ENCODE peak calls at places on chromosomes 4 and X, in nine cellular contexts. S, P, T, O, C, H, Q, N and L are unnamed samples.

GRCh38 chrX:40009890-40010289 is 87.9 kb downstream of the BCOR start:
- DNase-seq in P (no peak), N (no peak), H (no peak), S (no peak), Q (no peak), T (no peak), O (no peak), C (no peak), L (peak; percentile 64)

GRCh38 chr4:173012608-173013007 is 156.0 kb upstream of the GALNT7 start:
- DNase-seq in P (no peak), C (no peak), H (no peak), N (no peak), T (no peak), O (no peak), Q (no peak), S (no peak), L (no peak)

GRCh38 chrX:124030520-124030919 is 69.0 kb downstream of the STAG2 start:
- DNase-seq in P (no peak), N (no peak), Q (no peak), O (no peak), T (no peak), H (no peak), S (no peak), C (no peak), L (no peak)

GRCh38 chr4:85543832-85544231 is 68.9 kb downstream of the ARHGAP24 start:
- DNase-seq in C (no peak), O (no peak), P (no peak), S (no peak), N (no peak), H (no peak), Q (no peak), T (no peak), L (no peak)

GRCh38 chr4:34486964-34487363 is 1757.3 kb downstream of the ARAP2 start:
- DNase-seq in P (no peak), O (no peak), H (no peak), N (no peak), T (no peak), Q (no peak), S (no peak), C (no peak), L (no peak)

GRCh38 chr4:48462363-48462762 is 20.8 kb upstream of the SLC10A4 start:
- DNase-seq in H (no peak), T (no peak), P (no peak), O (no peak), Q (no peak), S (no peak), N (no peak), C (no peak), L (no peak)

GRCh38 chrX:107825698-107826285 is at the start of gene MID2:
- DNase-seq in Q (peak; percentile 61), C (no peak), N (peak; percentile 37), O (peak; percentile 54), T (peak; percentile 83), S (no peak), H (peak; percentile 37), P (peak; percentile 17), L (peak; percentile 87)

GRCh38 chr4:40506492-40506891 is 123.2 kb downstream of the RBM47 start:
- DNase-seq in C (no peak), O (peak; percentile 45), P (no peak), H (no peak), N (no peak), T (no peak), S (no peak), Q (no peak), L (no peak)

GRCh38 chr4:122976111-122976510 is 53.7 kb upstream of the NUDT6 start:
- DNase-seq in H (no peak), Q (no peak), P (no peak), N (no peak), T (no peak), C (no peak), O (no peak), S (no peak), L (no peak)

GRCh38 chrX:70089575-70090297 is 27.5 kb downstream of the OTUD6A start:
- DNase-seq in C (no peak), O (no peak), P (no peak), S (no peak), H (no peak), Q (no peak), T (no peak), N (no peak), L (no peak)

GRCh38 chr4:1234811-1235292 is 14.1 kb downstream of the CTBP1 start:
- DNase-seq in Q (no peak), S (no peak), C (no peak), O (no peak), N (no peak), T (no peak), H (no peak), P (no peak), L (no peak)

GRCh38 chr4:157885785-157886184 is 287.0 kb downstream of the GASK1B start:
- DNase-seq in N (no peak), T (no peak), C (no peak), S (no peak), O (no peak), Q (no peak), P (no peak), H (no peak), L (no peak)

GRCh38 chr4:150283689-150284088 is 205.4 kb downstream of the DCLK2 start:
- DNase-seq in H (no peak), O (no peak), C (no peak), Q (no peak), N (no peak), T (no peak), S (no peak), P (no peak), L (no peak)

GRCh38 chr4:180449395-180449956 is 1793.7 kb upstream of the TENM3 start:
- DNase-seq in N (no peak), O (no peak), H (no peak), T (no peak), C (no peak), S (no peak), P (no peak), Q (no peak), L (peak; percentile 84)

GRCh38 chr4:88991746-88992145 is 65.2 kb downstream of the FAM13A start:
- DNase-seq in Q (no peak), O (no peak), N (no peak), P (no peak), S (no peak), T (no peak), C (no peak), H (no peak), L (no peak)

GRCh38 chr4:44662623-44663006 is 11.2 kb upstream of the YIPF7 start:
- DNase-seq in S (no peak), C (no peak), Q (no peak), N (no peak), P (no peak), H (no peak), O (no peak), T (no peak), L (no peak)

GRCh38 chrX:17741123-17741511 is 3.8 kb downstream of the SCML1 start:
- DNase-seq in H (no peak), N (no peak), O (no peak), S (no peak), T (no peak), P (no peak), Q (no peak), C (no peak), L (no peak)

GRCh38 chrX:95145848-95146540 is 1472.0 kb downstream of the FAM133A start:
- DNase-seq in O (no peak), H (no peak), S (no peak), C (no peak), N (no peak), Q (no peak), P (no peak), T (no peak), L (no peak)

DNA sequence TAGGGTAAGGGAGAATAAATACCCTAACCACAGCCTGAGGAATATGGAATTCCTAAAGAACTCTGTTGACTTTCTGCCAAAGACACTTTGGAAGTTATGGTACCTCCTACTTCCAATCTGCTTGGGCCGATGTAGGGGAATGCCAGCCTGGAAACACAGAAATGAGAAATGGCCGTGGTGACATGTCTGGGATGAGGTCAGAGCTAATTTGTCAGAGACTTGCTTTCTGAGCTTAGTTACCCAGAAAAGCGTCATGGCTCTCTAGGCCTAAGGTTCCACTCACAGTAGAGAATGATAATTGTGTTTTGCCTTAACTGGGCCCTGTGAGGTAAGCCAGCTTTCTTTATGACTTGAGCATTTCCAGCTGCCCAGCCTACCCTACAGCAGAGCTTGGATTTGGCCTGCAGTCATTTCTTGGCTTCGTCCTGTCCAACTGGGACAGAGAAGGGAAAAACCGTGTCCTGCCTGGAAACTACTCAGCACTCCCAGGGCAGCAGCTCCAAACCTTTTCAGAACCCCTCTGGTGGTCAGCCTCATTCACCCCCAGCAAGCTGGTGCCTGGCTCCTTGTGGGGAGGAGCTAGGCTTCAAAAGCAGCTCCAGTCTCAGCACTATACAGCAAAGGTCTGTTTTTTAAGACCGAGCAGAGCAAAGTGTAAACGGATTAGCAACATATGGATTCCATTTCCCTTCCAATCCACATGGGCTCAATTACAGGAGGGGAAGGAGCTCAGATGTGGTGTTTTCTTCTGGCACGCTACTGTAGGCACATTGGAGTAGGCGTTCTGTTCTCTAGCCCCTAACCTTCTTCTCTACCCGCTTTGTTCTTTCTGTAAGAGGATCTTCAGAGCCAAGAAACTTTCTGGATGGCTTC is 92.2 kb downstream of the RLIM start:
- DNase-seq in O (no peak), S (no peak), P (no peak), N (no peak), Q (no peak), C (no peak), T (no peak), H (no peak), L (no peak)
- H3K27ac ChIP-seq in O (no peak overlapping the region), S (peak overlapping the region; percentile 26), P (no peak overlapping the region), N (no peak overlapping the region), Q (no peak overlapping the region), C (no peak overlapping the region), T (no peak overlapping the region), H (no peak overlapping the region), L (no peak overlapping the region)

GRCh38 chr4:158948071-158948470 is 154.8 kb upstream of the RAPGEF2 start:
- DNase-seq in O (no peak), Q (no peak), N (no peak), S (no peak), P (no peak), H (no peak), T (no peak), C (no peak), L (no peak)
- H3K27ac ChIP-seq in O (no peak overlapping the region), Q (no peak overlapping the region), N (no peak overlapping the region), S (no peak overlapping the region), P (no peak overlapping the region), H (no peak overlapping the region), T (no peak overlapping the region), C (no peak overlapping the region), L (no peak overlapping the region)

DNA sequence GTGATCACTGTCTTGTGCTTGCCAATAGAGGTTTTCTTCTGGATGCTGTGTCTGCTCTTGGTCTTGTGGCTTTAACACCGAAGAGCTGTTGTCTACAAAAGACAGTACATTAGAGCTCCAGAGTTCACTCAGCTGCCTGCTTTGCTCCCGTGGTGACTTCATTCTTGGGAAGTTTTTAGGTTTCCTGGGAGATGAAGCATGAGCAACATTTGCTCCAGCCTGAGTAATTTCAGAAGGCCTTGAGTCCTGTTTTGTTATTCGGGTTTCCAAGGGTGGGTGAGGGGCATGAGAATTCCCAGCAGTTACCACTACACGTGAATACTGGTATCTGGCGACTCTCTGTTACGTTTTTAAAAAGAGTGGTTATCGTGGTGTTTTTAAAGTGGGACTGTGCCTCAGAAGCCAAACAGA is 189.2 kb downstream of the SHROOM3 start:
- DNase-seq in H (no peak), N (no peak), T (no peak), Q (no peak), S (peak; percentile 30), O (peak; percentile 75), P (no peak), C (no peak), L (peak; percentile 72)
- H3K27ac ChIP-seq in H (no peak overlapping the region), N (no peak overlapping the region), T (no peak overlapping the region), Q (no peak overlapping the region), S (peak overlapping the region; percentile 84), O (peak overlapping the region; percentile 57), P (no peak overlapping the region), C (no peak overlapping the region), L (peak overlapping the region; percentile 93)

GRCh38 chrX:15128838-15129237 is 141.0 kb downstream of the ASB9 start:
- DNase-seq in S (no peak), N (no peak), Q (no peak), O (no peak), C (no peak), P (no peak), T (no peak), H (no peak), L (no peak)
- H3K27ac ChIP-seq in S (no peak overlapping the region), N (no peak overlapping the region), Q (no peak overlapping the region), O (no peak overlapping the region), C (no peak overlapping the region), P (no peak overlapping the region), T (peak overlapping the region; percentile 42), H (no peak overlapping the region), L (no peak overlapping the region)